ENCODE peak calls at places on chromosome 17, in four cellular contexts. R, U, N and Q are unnamed samples.

GRCh38 chr17:44971776-44972483 is 3.8 kb upstream of the C1QL1 start:
- DNase-seq in U (no peak), R (no peak), N (no peak), Q (no peak)

GRCh38 chr17:14986127-14986526 is 279.0 kb downstream of the PMP22 start:
- DNase-seq in N (no peak), R (no peak), U (no peak), Q (no peak)

GRCh38 chr17:41919165-41919817 is 540 bp upstream of the ACLY start:
- DNase-seq in R (peak; percentile 65), N (peak; percentile 48), U (peak; percentile 66), Q (no peak)

GRCh38 chr17:51407576-51407975 is 147.2 kb downstream of the UTP18 start:
- DNase-seq in U (no peak), N (no peak), R (no peak), Q (no peak)

GRCh38 chr17:66548158-66548557 is 245.7 kb downstream of the PRKCA start:
- DNase-seq in U (no peak), N (no peak), R (peak; percentile 23), Q (no peak)

GRCh38 chr17:59427996-59428395 is 96.5 kb downstream of the YPEL2 start:
- DNase-seq in N (no peak), R (no peak), U (no peak), Q (no peak)

GRCh38 chr17:63477471-63478440 is 895 bp downstream of the ACE start:
- DNase-seq in U (no peak), N (no peak), R (no peak), Q (no peak)

GRCh38 chr17:50589112-50589712 is 28.7 kb downstream of the CACNA1G start:
- DNase-seq in R (no peak), U (no peak), N (no peak), Q (no peak)

GRCh38 chr17:37358098-37358829 is 17.5 kb upstream of the C17orf78 start:
- DNase-seq in R (peak; percentile 81), U (peak; percentile 70), N (no peak), Q (no peak)

GRCh38 chr17:4381690-4382671 is 15.5 kb upstream of the UBE2G1 start:
- DNase-seq in N (no peak), R (no peak), U (no peak), Q (no peak)

GRCh38 chr17:17137731-17138585 is 68.2 kb downstream of the PLD6 start:
- DNase-seq in N (no peak), R (no peak), U (no peak), Q (no peak)

GRCh38 chr17:8225813-8226535 is 15.6 kb upstream of the AURKB start:
- DNase-seq in R (no peak), U (peak; percentile 20), N (peak; percentile 74), Q (peak; percentile 93)

GRCh38 chr17:50609376-50610074 is 25.2 kb upstream of the ABCC3 start:
- DNase-seq in N (no peak), R (no peak), U (no peak), Q (no peak)

GRCh38 chr17:61189968-61190367 is 209.7 kb upstream of the TBX2 start:
- DNase-seq in R (no peak), N (no peak), U (no peak), Q (no peak)

GRCh38 chr17:17028059-17028877 is 14.0 kb upstream of the MPRIP start:
- DNase-seq in N (peak; percentile 94), R (peak; percentile 94), U (peak; percentile 87), Q (no peak)

GRCh38 chr17:55527520-55528118 is 16.4 kb upstream of the SMIM36 start:
- DNase-seq in U (no peak), N (peak; percentile 42), R (peak; percentile 39), Q (no peak)

GRCh38 chr17:14803781-14804180 is 461.3 kb downstream of the PMP22 start:
- DNase-seq in N (no peak), R (no peak), U (no peak), Q (no peak)

GRCh38 chr17:47851764-47852112 is 775 bp upstream of the SP6 start:
- DNase-seq in U (peak; percentile 44), R (no peak), N (no peak), Q (no peak)

GRCh38 chr17:9684955-9685621 is 39.8 kb downstream of the USP43 start:
- DNase-seq in N (no peak), U (no peak), R (peak; percentile 92), Q (peak; percentile 61)

GRCh38 chr17:32259596-32259995 is 6.0 kb upstream of the RHBDL3 start:
- DNase-seq in R (no peak), N (no peak), U (no peak), Q (no peak)

GRCh38 chr17:51045616-51046526 is 74.8 kb downstream of the SPAG9 start:
- DNase-seq in N (no peak), R (peak; percentile 67), U (no peak), Q (no peak)

GRCh38 chr17:59892251-59892848 is 393 bp downstream of the TUBD1 start:
- DNase-seq in R (no peak), U (peak; percentile 69), N (no peak), Q (no peak)

GRCh38 chr17:82524540-82524939 is 5.0 kb downstream of the FOXK2 start:
- DNase-seq in R (no peak), N (no peak), U (peak; percentile 37), Q (no peak)

GRCh38 chr17:71922439-71922838 is 198.4 kb upstream of the SOX9 start:
- DNase-seq in R (no peak), U (no peak), N (no peak), Q (peak; percentile 15)

GRCh38 chr17:69417545-69418483 is 3.3 kb downstream of the MAP2K6 start:
- DNase-seq in N (no peak), R (no peak), U (no peak), Q (no peak)

GRCh38 chr17:21275579-21276339 is 8.8 kb upstream of the MAP2K3 start:
- DNase-seq in N (no peak), U (peak; percentile 93), R (peak; percentile 61), Q (no peak)

GRCh38 chr17:2222901-2223616 is 80.5 kb downstream of the SMG6 start:
- DNase-seq in U (no peak), N (no peak), R (no peak), Q (no peak)

GRCh38 chr17:2227025-2227699 is 76.4 kb downstream of the SMG6 start:
- DNase-seq in N (no peak), R (no peak), U (no peak), Q (no peak)

GRCh38 chr17:2222301-2222700 is 81.3 kb downstream of the SMG6 start:
- DNase-seq in R (no peak), N (no peak), U (no peak), Q (no peak)

GRCh38 chr17:2218426-2218825 is 85.2 kb downstream of the SMG6 start:
- DNase-seq in U (no peak), N (no peak), R (no peak), Q (no peak)

DNA sequence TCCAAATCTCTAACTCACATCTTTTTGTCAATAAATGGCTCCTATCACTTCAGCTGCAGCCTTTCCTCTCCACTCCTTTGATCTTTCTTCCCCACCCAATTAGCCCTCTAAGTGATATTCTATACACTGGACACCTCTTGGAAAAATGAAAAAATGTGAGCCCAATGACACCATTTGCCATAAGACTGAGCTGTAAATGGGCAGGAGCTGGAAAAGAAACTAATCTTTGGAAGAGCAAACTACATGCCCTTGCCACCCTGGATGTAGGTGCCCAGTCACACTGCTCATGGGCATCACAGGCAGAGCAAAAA is 80.0 kb downstream of the SMG6 start:
- DNase-seq in U (no peak), N (no peak), R (peak; percentile 13), Q (no peak)
- H3K27ac ChIP-seq in U (no peak overlapping the region), N (no peak overlapping the region), R (no peak overlapping the region), Q (no peak overlapping the region)

GRCh38 chr17:76351526-76352071 is 2.1 kb downstream of the PRPSAP1 start:
- DNase-seq in U (no peak), R (peak; percentile 92), N (no peak), Q (no peak)

GRCh38 chr17:76354317-76354729 is 607 bp upstream of the PRPSAP1 start:
- DNase-seq in U (no peak), R (no peak), N (no peak), Q (no peak)

GRCh38 chr17:76353599-76354316 is at the start of gene PRPSAP1:
- DNase-seq in R (peak; percentile 90), U (peak; percentile 87), N (peak; percentile 93), Q (peak; percentile 74)

GRCh38 chr17:76354747-76355310 is 1.1 kb upstream of the PRPSAP1 start:
- DNase-seq in N (no peak), U (peak; percentile 70), R (no peak), Q (no peak)

DNA sequence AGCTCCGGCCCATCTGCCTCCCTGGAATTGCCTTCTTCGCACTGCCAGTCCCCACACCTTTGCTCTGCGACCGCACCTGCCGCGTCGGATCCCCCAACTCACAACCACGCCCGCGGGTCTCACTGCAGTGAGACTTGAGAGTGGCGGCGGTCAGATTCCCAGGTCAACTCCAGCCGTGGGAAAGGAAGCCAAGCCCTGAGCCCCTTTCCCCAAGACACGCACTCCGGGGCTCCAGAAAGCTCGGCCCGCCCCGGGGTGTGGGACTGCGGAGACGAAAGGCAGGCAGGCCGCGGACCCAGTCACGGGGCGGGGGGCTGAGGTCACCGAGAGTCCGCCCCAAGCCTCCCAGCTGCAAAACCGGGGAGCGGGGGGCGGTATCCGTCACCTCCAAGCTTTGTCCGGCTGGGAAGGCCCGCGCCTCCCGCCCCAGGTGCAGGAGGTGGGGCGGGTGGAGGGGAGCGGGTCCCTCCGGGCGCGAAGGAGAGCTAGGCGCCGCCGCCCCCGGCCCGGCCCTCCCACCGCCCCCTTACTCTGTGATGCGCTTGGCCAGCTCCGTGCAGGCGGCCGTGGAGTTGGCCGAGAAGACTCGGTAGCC is 615 bp downstream of the PRPSAP1 start:
- DNase-seq in U (peak; percentile 79), N (no peak), R (no peak), Q (no peak)
- TF ChIP-seq TCF7L2 in U (no peak), N (no peak), R (no peak), Q (no peak)

DNA sequence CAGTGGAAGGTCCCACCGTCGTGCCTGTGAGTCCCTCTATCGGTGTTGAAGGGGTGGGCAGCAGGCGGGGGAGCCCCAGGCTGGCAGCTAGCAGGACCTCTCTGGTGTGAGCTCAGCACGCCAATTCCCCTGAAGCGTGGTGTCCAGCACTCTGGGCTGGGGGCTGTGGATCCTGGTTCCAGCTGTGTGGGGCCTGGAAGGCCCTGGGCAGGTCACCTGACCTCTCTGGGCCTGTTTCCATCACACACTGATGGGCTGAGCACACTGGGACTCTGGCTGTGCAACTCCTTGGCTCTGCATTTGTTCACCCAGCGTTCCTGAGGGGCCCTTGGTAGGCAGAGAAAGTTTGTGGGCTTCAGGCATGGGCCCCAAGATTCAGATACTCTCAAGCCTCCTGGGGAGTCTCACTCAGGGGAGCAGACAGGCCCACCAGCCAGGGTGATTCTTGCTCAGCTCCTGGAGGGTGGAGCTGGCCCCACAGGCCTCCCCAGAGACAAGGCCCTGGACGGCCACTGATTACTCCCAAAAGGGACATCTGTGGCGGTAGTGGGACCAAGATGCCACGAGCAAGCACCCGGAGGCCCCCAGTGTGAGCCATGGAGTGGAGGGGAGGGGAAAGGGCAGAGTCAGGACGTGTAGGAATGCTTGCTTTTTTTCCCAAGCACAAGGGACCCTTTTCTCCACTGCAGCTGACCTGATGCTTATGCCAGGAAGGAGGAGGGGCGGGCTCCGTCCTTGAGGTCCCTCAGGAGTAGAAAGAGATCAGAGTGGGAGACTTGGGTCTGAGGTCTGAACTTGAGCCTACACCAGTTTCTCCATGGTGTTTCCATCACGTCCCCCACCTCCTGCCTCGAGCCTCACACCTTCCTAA is 8.5 kb downstream of the SCGB1C2 start:
- DNase-seq in N (no peak), R (no peak), U (no peak), Q (no peak)
- TF ChIP-seq SIN3A in N (no peak), R (no peak), U (no peak), Q (no peak)

GRCh38 chr17:77782611-77783010 is 175.9 kb upstream of the TNRC6C start:
- DNase-seq in U (no peak), R (no peak), N (no peak), Q (no peak)

GRCh38 chr17:77779711-77780539 is 178.6 kb upstream of the TNRC6C start:
- DNase-seq in U (no peak), N (no peak), R (no peak), Q (no peak)

GRCh38 chr17:77781536-77781935 is 177.0 kb upstream of the TNRC6C start:
- DNase-seq in U (no peak), R (no peak), N (no peak), Q (no peak)

GRCh38 chr17:77774182-77774581 is 184.3 kb upstream of the TNRC6C start:
- DNase-seq in R (no peak), N (no peak), U (no peak), Q (no peak)

GRCh38 chr17:77778636-77779524 is 179.6 kb upstream of the TNRC6C start:
- DNase-seq in R (no peak), N (no peak), U (no peak), Q (no peak)
- H3K27ac ChIP-seq in R (no peak overlapping the region), N (no peak overlapping the region), U (no peak overlapping the region), Q (no peak overlapping the region)